ENCODE peak calls at places on chromosomes 6 and 20, in five cellular contexts. Q is prostate gland, R is IMR-90, S is breast epithelium, Y is mesendoderm. M is an unnamed sample.
A peak's percentile ranks its signal among the peaks of the same experiment; 100 is the strongest.

GRCh38 chr20:20362774-20363435 is 5.0 kb upstream of the INSM1 start:
- DNase-seq in R (no peak), S (no peak), Y (peak; percentile 81), Q (no peak), M (peak; percentile 32)

GRCh38 chr6:72218125-72218524 is 331.8 kb downstream of the RIMS1 start:
- DNase-seq in Q (no peak), Y (peak; percentile 81), S (no peak), R (peak; percentile 38), M (peak; percentile 23)

GRCh38 chr6:108959972-108960582 is 111.9 kb downstream of the ARMC2 start:
- DNase-seq in Y (no peak), Q (no peak), S (no peak), R (no peak), M (no peak)

GRCh38 chr6:145332001-145332400 is 403.3 kb downstream of the EPM2A start:
- DNase-seq in R (no peak), S (no peak), Q (no peak), Y (peak; percentile 26), M (no peak)

GRCh38 chr20:56606174-56606945 is 22.7 kb upstream of the TFAP2C start:
- DNase-seq in Y (no peak), Q (no peak), S (no peak), R (no peak), M (no peak)

GRCh38 chr20:62236674-62236996 is 1.7 kb upstream of the OSBPL2 start:
- DNase-seq in R (no peak), Q (no peak), Y (peak; percentile 82), S (no peak), M (peak; percentile 29)

GRCh38 chr6:128443553-128443952 is 76.8 kb downstream of the PTPRK start:
- DNase-seq in Y (no peak), Q (no peak), S (no peak), R (peak; percentile 43), M (no peak)

GRCh38 chr6:32947552-32948465 is 5.1 kb downstream of the HLA-DMA start:
- DNase-seq in R (peak; percentile 64), Y (peak; percentile 74), S (no peak), Q (peak; percentile 38), M (peak; percentile 35)

GRCh38 chr6:166494757-166495486 is 91.6 kb downstream of the RAMACL start:
- DNase-seq in S (no peak), Y (peak; percentile 15), R (no peak), Q (no peak), M (no peak)

GRCh38 chr6:139137716-139138115 is 2.8 kb downstream of the HECA start:
- DNase-seq in Y (no peak), R (no peak), Q (no peak), S (no peak), M (no peak)

GRCh38 chr6:139135578-139136545 is 982 bp downstream of the HECA start:
- DNase-seq in R (peak; percentile 11), Y (peak; percentile 45), Q (peak; percentile 41), S (peak; percentile 58), M (peak; percentile 42)

GRCh38 chr6:139133272-139133671 is 1.6 kb upstream of the HECA start:
- DNase-seq in R (no peak), Y (no peak), Q (no peak), S (no peak), M (no peak)

GRCh38 chr6:139133733-139134360 is 1.0 kb upstream of the HECA start:
- DNase-seq in Y (no peak), S (no peak), Q (no peak), R (no peak), M (no peak)

DNA sequence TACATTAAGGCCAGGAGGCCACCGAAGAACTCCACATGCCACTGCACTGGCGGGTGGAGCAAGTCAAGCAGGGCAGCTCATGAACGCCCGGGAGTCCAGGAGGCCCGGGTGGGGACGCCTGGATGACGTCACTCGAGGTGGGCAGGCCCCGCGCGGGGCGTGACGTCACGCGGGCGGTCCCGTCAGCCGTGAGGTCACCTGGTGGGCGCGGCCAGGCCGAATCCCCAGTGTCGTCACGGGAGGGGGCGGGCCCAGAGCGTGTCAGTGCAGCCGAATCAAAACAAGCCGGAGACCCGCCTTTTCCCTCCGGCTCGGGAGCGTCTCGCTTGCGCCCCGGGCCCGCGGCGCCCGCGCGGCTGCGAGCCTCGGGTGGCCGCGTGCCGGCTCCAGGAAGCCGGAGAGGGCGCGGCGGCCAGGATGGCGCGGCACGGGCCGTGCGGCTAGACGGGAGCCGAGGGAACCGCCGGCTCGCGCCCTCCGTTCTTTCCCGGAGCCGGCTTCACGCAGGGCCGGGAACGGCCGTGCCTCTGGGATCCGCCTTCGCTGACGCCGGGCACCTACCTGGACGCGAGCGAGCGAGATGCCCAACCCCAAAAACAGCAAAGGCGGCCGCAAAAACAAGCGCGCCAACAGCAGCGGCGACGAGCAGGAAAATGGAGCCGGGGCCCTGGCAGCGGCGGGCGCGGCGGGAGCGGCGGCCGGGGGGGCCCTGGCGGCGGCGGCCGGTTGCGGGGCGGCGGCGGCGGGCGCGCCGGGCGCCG is at the start of gene HECA:
- DNase-seq in Q (peak; percentile 98), Y (peak; percentile 96), R (peak; percentile 94), S (peak; percentile 98), M (peak; percentile 95)
- H3K4me1 ChIP-seq in Q (no peaks in the 10 kb centered on the region), Y (no peaks in the 10 kb centered on the region), R (peaks cover 1% of the 10 kb centered on the region), S (no peaks in the 10 kb centered on the region), M (peaks cover 5% of the 10 kb centered on the region)

GRCh38 chr20:59580208-59580980 is 23.9 kb upstream of the PHACTR3 start:
- DNase-seq in Q (no peak), Y (no peak), S (peak; percentile 22), R (no peak), M (peak; percentile 93)

GRCh38 chr20:59580991-59581401 is 23.3 kb upstream of the PHACTR3 start:
- DNase-seq in Y (no peak), R (no peak), S (no peak), Q (no peak), M (no peak)

GRCh38 chr20:59584278-59584925 is 19.9 kb upstream of the PHACTR3 start:
- DNase-seq in R (no peak), Q (no peak), S (no peak), Y (no peak), M (no peak)

GRCh38 chr20:59583428-59584277 is 20.7 kb upstream of the PHACTR3 start:
- DNase-seq in R (no peak), S (no peak), Y (no peak), Q (no peak), M (peak; percentile 70)

GRCh38 chr20:59581983-59582679 is 22.2 kb upstream of the PHACTR3 start:
- DNase-seq in Q (no peak), S (peak; percentile 5), Y (no peak), R (no peak), M (no peak)
- H3K27me3 ChIP-seq in Q (peaks cover 16% of the 10 kb centered on the region), S (peaks cover 41% of the 10 kb centered on the region), Y (peaks cover 12% of the 10 kb centered on the region), R (peaks cover 4% of the 10 kb centered on the region), M (peaks cover 9% of the 10 kb centered on the region)

GRCh38 chr6:27547157-27548075 is 74.5 kb upstream of the ZNF184 start:
- DNase-seq in S (no peak), R (peak; percentile 68), Q (no peak), Y (peak; percentile 87), M (peak; percentile 89)
- H3K4me3 ChIP-seq in S (no peak overlapping the region), R (peak overlapping the region; percentile 30), Q (no peak overlapping the region), Y (peak overlapping the region; percentile 76), M (peak overlapping the region; percentile 54)

DNA sequence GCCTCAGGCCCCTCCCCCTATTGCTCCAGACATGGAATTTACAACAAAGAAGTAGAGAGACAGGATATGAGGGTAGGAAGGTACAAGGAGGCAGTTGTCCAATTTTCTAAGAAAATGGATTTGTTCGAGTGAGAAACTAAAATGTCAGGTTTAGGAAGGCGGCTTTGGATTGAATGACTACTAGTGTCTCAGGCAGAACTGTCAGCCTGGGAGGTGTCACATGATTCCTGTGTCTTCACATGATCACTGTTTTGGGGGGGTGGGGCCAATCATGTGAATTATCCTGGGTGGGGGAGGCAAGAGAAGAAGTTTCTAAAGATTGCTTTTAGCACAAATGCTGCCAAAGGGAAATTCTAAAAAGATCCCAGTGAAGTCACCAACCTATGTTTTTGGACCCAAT is 2.3 kb downstream of the SIRPA start:
- DNase-seq in Q (no peak), S (no peak), Y (no peak), R (no peak), M (peak; percentile 66)
- H3K4me1 ChIP-seq in Q (no peaks in the 10 kb centered on the region), S (no peaks in the 10 kb centered on the region), Y (no peaks in the 10 kb centered on the region), R (peaks cover 22% of the 10 kb centered on the region), M (peaks cover 52% of the 10 kb centered on the region)

DNA sequence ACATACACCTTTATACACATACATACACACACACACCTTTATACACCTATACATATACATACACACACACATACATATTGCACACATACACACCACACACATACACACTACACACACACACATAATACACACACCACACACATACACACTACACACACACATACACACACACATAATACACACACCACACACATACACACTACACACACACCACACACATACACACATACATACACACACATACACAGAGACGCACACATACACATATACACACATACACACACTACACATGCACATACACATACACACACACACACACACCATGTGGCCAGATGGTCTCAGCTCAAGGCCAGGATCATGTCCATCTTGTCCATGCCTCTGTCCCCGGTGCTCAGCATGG is 25.7 kb downstream of the BPIFB1 start:
- DNase-seq in S (no peak), Y (no peak), R (no peak), Q (no peak), M (no peak)
- H3K27me3 ChIP-seq in S (no peaks in the 10 kb centered on the region), Y (no peaks in the 10 kb centered on the region), R (peaks cover 16% of the 10 kb centered on the region), Q (no peaks in the 10 kb centered on the region), M (no peaks in the 10 kb centered on the region)